ENCODE peak calls at places on chromosomes 2 and 18, in four cellular contexts. U is NCI-H460, X is Calu3, B is HTR-8/SVneo. L is an unnamed sample.

GRCh38 chr2:33371304-33372090 is 105.0 kb upstream of the RASGRP3 start:
- DNase-seq in X (no peak), U (no peak), B (no peak), L (no peak)

GRCh38 chr18:67426477-67426876 is 90.0 kb downstream of the DSEL start:
- DNase-seq in X (no peak), U (no peak), B (no peak), L (no peak)

GRCh38 chr2:106366145-106366544 is 102.1 kb downstream of the RGPD3 start:
- DNase-seq in U (no peak), X (no peak), B (no peak), L (no peak)

GRCh38 chr2:9153589-9153988 is 53.0 kb upstream of the ASAP2 start:
- DNase-seq in X (no peak), U (no peak), B (no peak), L (no peak)

GRCh38 chr2:42835577-42836371 is 43.4 kb upstream of the HAAO start:
- DNase-seq in B (peak; percentile 84), X (peak; percentile 51), U (no peak), L (no peak)

GRCh38 chr2:9758741-9759140 is 84.5 kb upstream of the TAF1B start:
- DNase-seq in U (no peak), X (no peak), B (no peak), L (no peak)

GRCh38 chr2:24231461-24231881 is 56.6 kb downstream of the FAM228A start:
- DNase-seq in X (no peak), U (no peak), B (no peak), L (no peak)

GRCh38 chr2:112944971-112945370 is 32.8 kb upstream of the IL36G start:
- DNase-seq in X (no peak), B (no peak), U (no peak), L (no peak)

GRCh38 chr2:118077636-118078247 is 10.5 kb upstream of the INSIG2 start:
- DNase-seq in X (no peak), B (no peak), U (no peak), L (no peak)

GRCh38 chr2:31322376-31322775 is 88.4 kb downstream of the EHD3 start:
- DNase-seq in U (no peak), B (no peak), X (no peak), L (no peak)

GRCh38 chr18:50306944-50307343 is 19.5 kb upstream of the CXXC1 start:
- DNase-seq in X (peak; percentile 22), B (no peak), U (no peak), L (no peak)

GRCh38 chr18:49788327-49788908 is 24.9 kb downstream of the ACAA2 start:
- DNase-seq in X (no peak), U (no peak), B (no peak), L (no peak)

GRCh38 chr18:49499046-49499637 is 12.1 kb upstream of the C18orf32 start:
- DNase-seq in U (no peak), B (no peak), X (no peak), L (no peak)

GRCh38 chr2:125160947-125161346 is 1135.9 kb downstream of the CNTNAP5 start:
- DNase-seq in B (no peak), U (no peak), X (no peak), L (no peak)

GRCh38 chr2:37768491-37768925 is 97.1 kb upstream of the CDC42EP3 start:
- DNase-seq in X (peak; percentile 58), B (peak; percentile 73), U (peak; percentile 23), L (no peak)

GRCh38 chr2:38810488-38810887 is 32.5 kb downstream of the GEMIN6 start:
- DNase-seq in B (no peak), X (no peak), U (no peak), L (no peak)

GRCh38 chr2:105732955-105733607 is 11.6 kb upstream of the NCK2 start:
- DNase-seq in B (no peak), X (no peak), U (no peak), L (no peak)

GRCh38 chr2:240602266-240603050 is 15.9 kb downstream of the CAPN10 start:
- DNase-seq in X (no peak), B (no peak), U (no peak), L (no peak)

GRCh38 chr2:203687161-203687560 is 19.3 kb upstream of the CD28 start:
- DNase-seq in B (no peak), U (no peak), X (no peak), L (no peak)

GRCh38 chr2:64905338-64906024 is 83.7 kb upstream of the SLC1A4 start:
- DNase-seq in X (peak; percentile 37), U (no peak), B (no peak), L (no peak)

GRCh38 chr18:45415614-45416013 is 199.7 kb upstream of the SLC14A2 start:
- DNase-seq in U (no peak), B (no peak), X (no peak), L (no peak)

L was measured in GDM1.